ENCODE peak calls at places on chromosomes 13 and 19, in four cellular contexts. F is HepG2, B is HCT116, J is K562. X is an unnamed sample.

GRCh38 chr13:41352935-41353801 is 42.1 kb downstream of the NAA16 start:
- DNase-seq in F (peak; percentile 35), B (peak; percentile 62), J (peak; percentile 32), X (peak; percentile 25)

GRCh38 chr13:21101865-21102576 is 40.6 kb upstream of the LATS2 start:
- DNase-seq in F (peak; percentile 28), B (no peak), J (no peak), X (no peak)

GRCh38 chr13:52644108-52644507 is 1.9 kb downstream of the HNRNPA1L2 start:
- DNase-seq in F (no peak), B (no peak), J (no peak), X (no peak)

GRCh38 chr19:49071860-49072547 is 495 bp downstream of the KCNA7 start:
- DNase-seq in F (no peak), B (no peak), J (peak; percentile 70), X (no peak)

GRCh38 chr13:51782026-51782710 is 21.8 kb downstream of the DHRS12 start:
- DNase-seq in F (peak; percentile 43), B (no peak), J (no peak), X (no peak)

GRCh38 chr13:30805132-30805537 is 69.8 kb downstream of the ALOX5AP start:
- DNase-seq in F (peak; percentile 75), B (no peak), J (no peak), X (no peak)

GRCh38 chr13:21670006-21670882 is 629 bp upstream of the FGF9 start:
- DNase-seq in F (no peak), B (no peak), J (peak; percentile 65), X (no peak)

GRCh38 chr19:18023596-18024212 is 15.7 kb downstream of the ARRDC2 start:
- DNase-seq in F (no peak), B (no peak), J (no peak), X (no peak)

GRCh38 chr13:36332986-36333385 is 13.2 kb downstream of the SPART start:
- DNase-seq in F (no peak), B (no peak), J (no peak), X (no peak)

GRCh38 chr13:23380534-23380933 is 53.0 kb downstream of the SACS start:
- DNase-seq in F (no peak), B (no peak), J (no peak), X (no peak)

GRCh38 chr19:10143700-10144099 is 24.0 kb upstream of the EIF3G start:
- DNase-seq in F (no peak), B (no peak), J (no peak), X (no peak)

GRCh38 chr13:59906413-59907027 is 257.2 kb downstream of the DIAPH3 start:
- DNase-seq in F (peak; percentile 1), B (peak; percentile 4), J (peak; percentile 19), X (no peak)

GRCh38 chr13:27421101-27421881 is 3.1 kb upstream of the GTF3A start:
- DNase-seq in F (no peak), B (no peak), J (peak; percentile 65), X (no peak)

GRCh38 chr13:29963086-29963485 is 112.7 kb upstream of the UBL3 start:
- DNase-seq in F (no peak), B (no peak), J (no peak), X (no peak)

GRCh38 chr13:61486496-61486895 is 70.8 kb upstream of the PCDH20 start:
- DNase-seq in F (no peak), B (no peak), J (no peak), X (no peak)

GRCh38 chr13:20908714-20909497 is 6.4 kb upstream of the XPO4 start:
- DNase-seq in F (no peak), B (no peak), J (no peak), X (no peak)

GRCh38 chr19:50252111-50252886 is 48.9 kb downstream of the MYH14 start:
- DNase-seq in F (no peak), B (no peak), J (peak; percentile 56), X (no peak)

DNA sequence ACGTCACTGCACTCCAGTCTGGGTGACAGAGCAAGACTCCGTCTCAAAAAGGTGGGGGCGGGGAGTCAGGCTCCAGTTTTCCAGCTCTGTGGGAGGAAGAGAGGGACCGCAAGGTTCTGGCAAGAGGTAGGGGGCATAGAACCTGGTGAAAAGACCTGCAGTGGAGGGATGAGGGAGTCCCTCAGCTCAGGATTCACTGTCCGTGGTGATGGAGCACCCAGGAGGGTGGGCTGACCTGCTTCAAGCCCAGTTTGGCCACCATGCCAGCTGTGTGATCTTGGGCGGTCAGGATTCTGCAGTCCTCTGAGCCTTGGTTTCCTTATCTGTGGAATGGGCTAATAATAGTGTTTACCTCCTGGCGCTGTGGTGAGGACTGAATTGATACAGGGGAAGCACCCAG is 21.2 kb downstream of the SLC8A2 start:
- DNase-seq in F (no peak), B (no peak), J (no peak), X (no peak)
- TF ChIP-seq REST in F (no peak), B (no peak), J (no peak), X (peak; percentile 39)

GRCh38 chr13:111630411-111630810 is 310.0 kb downstream of the TEX29 start:
- DNase-seq in F (no peak), B (no peak), J (no peak), X (no peak)
- TF ChIP-seq TCF7L2 in F (no peak), B (no peak), J (no peak), X (no peak)

GRCh38 chr19:35628565-35629331 is at the start of gene RBM42:
- DNase-seq in F (peak; percentile 99), B (peak; percentile 99), J (peak; percentile 99), X (peak; percentile 94)
- TF ChIP-seq REST in F (no peak), B (no peak), J (peak; percentile 30), X (peak; percentile 25)

GRCh38 chr13:66716502-66716901 is 513.6 kb downstream of the PCDH9 start:
- DNase-seq in F (no peak), B (no peak), J (no peak), X (no peak)

GRCh38 chr13:66714795-66715194 is 515.3 kb downstream of the PCDH9 start:
- DNase-seq in F (no peak), B (no peak), J (no peak), X (no peak)
- TF ChIP-seq TCF7L2 in F (no peak), B (no peak), J (no peak), X (no peak)

DNA sequence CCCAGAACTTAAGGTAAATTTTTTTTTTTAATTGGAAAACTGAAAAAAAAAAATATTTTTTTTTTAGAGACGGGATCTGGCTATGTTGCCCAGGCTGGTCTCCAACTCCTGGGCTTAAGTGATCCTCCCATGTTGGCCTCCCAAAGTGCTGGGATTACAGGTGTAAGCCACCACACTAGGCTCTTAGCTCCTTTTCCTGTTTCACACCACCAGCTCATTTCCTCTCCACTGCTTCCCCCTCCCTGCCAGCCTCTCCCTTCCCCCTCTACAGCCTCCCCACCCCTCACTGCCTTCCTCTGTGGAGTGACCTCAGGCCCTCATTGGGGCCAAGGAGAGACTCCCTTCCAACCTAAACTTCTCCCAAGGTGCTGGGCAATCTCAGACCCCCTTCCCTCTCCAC is 4.2 kb upstream of the GIPR start:
- DNase-seq in F (no peak), B (no peak), J (peak; percentile 18), X (no peak)
- TF ChIP-seq REST in F (no peak), B (no peak), J (no peak), X (no peak)

GRCh38 chr19:57105976-57106610 is 13.7 kb upstream of the USP29 start:
- DNase-seq in F (no peak), B (no peak), J (no peak), X (no peak)

GRCh38 chr19:57106646-57107235 is 13.0 kb upstream of the USP29 start:
- DNase-seq in F (no peak), B (no peak), J (no peak), X (no peak)

GRCh38 chr19:57099199-57099661 is 20.6 kb upstream of the USP29 start:
- DNase-seq in F (peak; percentile 49), B (peak; percentile 1), J (peak; percentile 49), X (no peak)

GRCh38 chr19:57103573-57104277 is 16.1 kb upstream of the USP29 start:
- DNase-seq in F (peak; percentile 47), B (peak; percentile 16), J (peak; percentile 63), X (no peak)
- TF ChIP-seq TCF7L2 in F (no peak), B (no peak), J (no peak), X (no peak)

GRCh38 chr19:56167064-56167578 is 8.7 kb upstream of the GALP start:
- DNase-seq in F (no peak), B (no peak), J (peak; percentile 53), X (no peak)
- TF ChIP-seq REST in F (peak; percentile 66), B (peak; percentile 62), J (peak; percentile 92), X (peak; percentile 91)

GRCh38 chr13:113083402-113084061 is 22.1 kb upstream of the F7 start:
- DNase-seq in F (no peak), B (peak; percentile 42), J (peak; percentile 26), X (peak; percentile 7)
- TF ChIP-seq TCF7L2 in F (no peak), B (no peak), J (no peak), X (no peak)

GRCh38 chr19:40422428-40423226 is 3.2 kb downstream of the SERTAD1 start:
- DNase-seq in F (no peak), B (no peak), J (no peak), X (no peak)

GRCh38 chr19:40420451-40420765 is 5.4 kb downstream of the SERTAD1 start:
- DNase-seq in F (no peak), B (no peak), J (no peak), X (no peak)

GRCh38 chr19:40419780-40420179 is 6.0 kb downstream of the SERTAD1 start:
- DNase-seq in F (no peak), B (no peak), J (no peak), X (no peak)

GRCh38 chr19:40420766-40421467 is 4.9 kb downstream of the SERTAD1 start:
- DNase-seq in F (peak; percentile 79), B (peak; percentile 82), J (peak; percentile 95), X (no peak)

DNA sequence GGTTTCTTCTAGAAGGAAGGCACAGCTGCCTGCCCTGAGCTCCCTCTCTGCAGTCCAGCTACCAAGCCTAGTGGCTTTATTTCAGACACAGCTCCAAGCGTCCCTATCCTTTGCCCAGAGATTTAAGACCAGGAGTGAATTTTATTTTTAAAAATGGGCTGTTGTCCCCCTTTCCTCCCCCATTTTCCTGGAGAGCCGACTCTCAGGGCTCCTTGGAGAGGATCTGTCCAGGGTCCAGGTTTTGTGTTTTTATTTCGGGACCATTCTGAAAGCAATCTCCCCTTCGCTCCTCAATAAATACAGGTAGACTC is 4.4 kb downstream of the SERTAD1 start:
- DNase-seq in F (no peak), B (no peak), J (no peak), X (no peak)
- TF ChIP-seq REST in F (no peak), B (no peak), J (no peak), X (no peak)

X was measured in Panc1.